ENCODE peak calls at places on chromosomes 1 and 21, in seven cellular contexts. Y, S, M, B, T, X and L are unnamed samples.

GRCh38 chr1:111603979-111604378 is 15.6 kb upstream of the RAP1A start:
- DNase-seq in Y (no peak), X (no peak), T (no peak), B (no peak), M (no peak), S (no peak), L (no peak)

GRCh38 chr1:226406401-226406881 is 1.5 kb downstream of the PARP1 start:
- DNase-seq in S (no peak), X (peak), Y (no peak), T (no peak), B (no peak), M (no peak), L (no peak)

GRCh38 chr21:31158789-31159581 is 120.7 kb upstream of the KRTAP19-8 start:
- DNase-seq in S (no peak), M (no peak), B (no peak), Y (no peak), X (no peak), T (no peak), L (no peak)

GRCh38 chr1:47424336-47424982 is 8.4 kb downstream of the FOXE3 start:
- DNase-seq in X (no peak), M (peak), T (peak), B (no peak), Y (peak), S (peak), L (no peak)

GRCh38 chr1:35838693-35839245 is 31.0 kb downstream of the AGO4 start:
- DNase-seq in T (no peak), B (no peak), S (no peak), M (no peak), Y (no peak), X (no peak), L (no peak)

GRCh38 chr1:39727932-39728317 is 10.8 kb upstream of the PPIE start:
- DNase-seq in S (no peak), B (no peak), Y (no peak), X (no peak), M (no peak), T (no peak), L (no peak)

GRCh38 chr1:34831721-34832246 is 27.8 kb downstream of the SMIM12 start:
- DNase-seq in B (no peak), S (no peak), Y (no peak), T (peak), X (peak), M (no peak), L (no peak)

GRCh38 chr21:43809346-43809799 is 20.0 kb downstream of the RRP1 start:
- DNase-seq in T (no peak), Y (no peak), S (no peak), X (no peak), B (no peak), M (no peak), L (peak)

GRCh38 chr1:154571964-154572288 is 4.3 kb downstream of the CHRNB2 start:
- DNase-seq in X (no peak), T (no peak), Y (no peak), B (no peak), M (no peak), S (no peak), L (no peak)

GRCh38 chr1:113399063-113399583 is 8.8 kb downstream of the MAGI3 start:
- DNase-seq in X (no peak), M (no peak), S (no peak), T (no peak), B (no peak), Y (no peak), L (no peak)

GRCh38 chr1:57325117-57325516 is 98.7 kb downstream of the DAB1 start:
- DNase-seq in M (no peak), B (no peak), Y (no peak), S (no peak), T (no peak), X (no peak), L (no peak)

GRCh38 chr21:15729674-15730483 is at the start of gene USP25:
- DNase-seq in Y (peak), X (peak), T (peak), S (peak), B (peak), M (peak), L (no peak)
- TF ChIP-seq CTCF in Y (no peak), X (no peak), T (no peak), S (no peak), B (peak), M (no peak), L (peak)

GRCh38 chr1:182444497-182444896 is 5.4 kb upstream of the RGSL1 start:
- DNase-seq in Y (peak), X (no peak), M (no peak), T (no peak), B (no peak), S (no peak), L (no peak)
- TF ChIP-seq CTCF in Y (no peak), X (no peak), M (no peak), T (no peak), B (no peak), S (no peak), L (peak)

DNA sequence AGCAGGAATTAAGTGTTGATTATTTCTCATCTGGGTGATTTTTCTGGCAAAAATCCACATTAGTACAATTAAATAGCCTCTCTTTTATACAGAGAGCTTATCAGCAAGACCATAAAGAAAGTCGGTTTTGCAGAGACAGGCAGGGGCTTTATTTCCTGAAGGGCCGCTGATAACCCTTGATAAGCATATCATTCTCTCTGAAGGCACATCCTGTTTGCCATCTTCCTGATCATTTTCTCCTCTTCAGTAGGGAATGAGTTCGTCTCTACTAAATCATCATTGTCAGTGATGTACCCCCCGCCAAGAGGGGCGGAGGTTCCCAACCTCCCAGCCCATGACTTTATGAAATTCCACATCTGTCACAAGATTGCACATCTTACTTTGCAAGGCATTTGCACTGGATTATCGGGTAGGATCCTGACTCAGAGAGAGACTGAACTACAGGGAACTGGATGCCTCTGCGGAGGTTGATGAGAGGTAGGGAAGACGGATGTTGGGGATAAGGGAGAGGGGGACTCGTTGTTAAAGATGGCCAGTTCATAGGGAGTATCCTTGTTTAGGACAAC is 115.7 kb downstream of the KCNJ6 start:
- DNase-seq in T (no peak), X (no peak), B (no peak), M (no peak), Y (no peak), S (no peak), L (no peak)
- TF ChIP-seq CTCF in T (no peak), X (no peak), B (no peak), M (no peak), Y (no peak), S (no peak), L (no peak)

GRCh38 chr1:46412853-46413595 is 18.9 kb downstream of the FAAH start:
- DNase-seq in X (no peak), M (no peak), S (no peak), T (no peak), Y (no peak), B (peak), L (no peak)

GRCh38 chr1:46411601-46412341 is 17.7 kb downstream of the FAAH start:
- DNase-seq in Y (peak), M (no peak), X (no peak), B (no peak), S (no peak), T (peak), L (no peak)

GRCh38 chr1:46415514-46415913 is 21.4 kb downstream of the FAAH start:
- DNase-seq in S (no peak), Y (no peak), M (no peak), T (no peak), X (no peak), B (no peak), L (no peak)

GRCh38 chr1:46411010-46411405 is 16.9 kb downstream of the FAAH start:
- DNase-seq in X (no peak), T (no peak), Y (no peak), S (no peak), M (no peak), B (peak), L (no peak)

DNA sequence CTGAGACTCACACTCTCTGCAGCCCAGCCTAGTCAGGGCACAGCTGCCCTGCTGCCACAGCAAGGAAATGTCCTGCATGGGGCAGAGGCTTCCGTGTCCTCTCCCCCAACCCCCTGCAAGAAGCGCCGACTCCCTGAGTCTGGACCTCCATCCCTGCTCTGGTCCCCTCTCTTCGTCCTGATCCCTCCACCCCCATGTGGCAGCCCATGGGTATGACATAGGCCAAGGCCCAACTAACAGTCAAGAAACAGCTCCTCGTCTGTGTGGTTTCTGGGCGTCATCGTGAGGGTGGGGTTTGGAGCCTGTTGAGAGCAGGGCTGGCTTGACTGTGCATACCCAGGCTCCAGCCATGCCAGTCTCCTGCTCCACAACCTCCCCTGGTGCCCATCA is 19.5 kb downstream of the FAAH start:
- DNase-seq in M (peak), T (peak), Y (peak), B (peak), X (no peak), S (no peak), L (no peak)
- TF ChIP-seq CTCF in M (peak), T (peak), Y (peak), B (no peak), X (no peak), S (peak), L (peak)

GRCh38 chr1:243409284-243409683 is 153.4 kb downstream of the SDCCAG8 start:
- DNase-seq in S (no peak), B (no peak), Y (no peak), M (no peak), T (no peak), X (no peak), L (no peak)
- TF ChIP-seq CTCF in S (no peak), B (no peak), Y (peak), M (no peak), T (no peak), X (no peak), L (peak)

GRCh38 chr1:200176798-200177197 is 149.3 kb downstream of the NR5A2 start:
- DNase-seq in B (no peak), X (no peak), T (no peak), M (no peak), S (no peak), Y (no peak), L (no peak)
- TF ChIP-seq CTCF in B (no peak), X (no peak), T (no peak), M (no peak), S (no peak), Y (no peak), L (no peak)

GRCh38 chr21:39374046-39374445 is 25.2 kb upstream of the HMGN1 start:
- DNase-seq in X (no peak), Y (no peak), B (no peak), M (no peak), S (no peak), T (no peak), L (no peak)

GRCh38 chr21:39379986-39380891 is 31.4 kb upstream of the HMGN1 start:
- DNase-seq in S (peak), T (peak), Y (peak), M (peak), X (peak), B (peak), L (peak)

GRCh38 chr21:39375446-39375845 is 26.6 kb upstream of the HMGN1 start:
- DNase-seq in T (no peak), X (no peak), Y (no peak), B (no peak), S (no peak), M (no peak), L (no peak)

GRCh38 chr21:39381009-39381408 is 32.1 kb upstream of the HMGN1 start:
- DNase-seq in T (no peak), X (no peak), Y (no peak), B (no peak), M (no peak), S (no peak), L (no peak)

DNA sequence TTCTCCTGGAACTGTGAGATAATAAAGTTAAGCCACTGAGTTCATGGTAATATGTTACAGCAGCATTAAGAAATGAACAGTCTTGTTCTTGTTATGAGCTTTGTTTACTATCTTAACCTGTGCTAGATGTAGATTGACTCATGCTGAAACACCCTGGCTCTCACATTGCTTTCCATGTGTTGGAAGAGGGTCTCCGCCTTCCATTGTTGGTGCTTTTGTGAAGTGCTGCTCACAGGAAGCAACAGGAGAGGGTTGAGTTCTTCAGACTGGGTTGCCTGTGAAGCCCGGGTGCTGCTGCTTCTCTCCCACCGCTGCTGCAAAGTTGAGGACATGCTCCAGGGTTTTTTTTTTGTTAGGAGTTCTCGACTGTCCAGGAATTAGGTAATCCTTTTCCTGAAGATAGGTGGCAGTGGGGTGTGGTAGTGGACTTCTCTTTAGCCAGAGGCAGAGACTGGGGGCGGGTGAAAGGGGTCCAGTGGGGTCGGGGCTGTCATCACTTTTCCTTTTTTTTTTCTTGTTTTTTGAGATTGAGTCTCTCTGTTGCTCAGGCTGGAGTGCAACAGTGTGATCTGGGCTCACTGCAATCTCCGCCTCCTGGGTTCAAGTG is 28.7 kb upstream of the HMGN1 start:
- DNase-seq in Y (no peak), T (no peak), M (no peak), S (no peak), B (no peak), X (no peak), L (no peak)
- TF ChIP-seq CTCF in Y (no peak), T (no peak), M (no peak), S (no peak), B (no peak), X (no peak), L (no peak)